ENCODE peak calls at places on chromosomes 6 and 20, in seven cellular contexts. One of them, this sample, is unnamed.

GRCh38 chr20:36367907-36368306 is 61.8 kb downstream of the DLGAP4 start:
- DNase-seq in epithelial cell of esophagus: no peak
- DNase-seq in lower lobe of right lung: no peak
- DNase-seq in Calu3: no peak
- DNase-seq in fibroblast of lung: no peak
- DNase-seq in cardiac fibroblast: no peak
- DNase-seq in endothelial cell: no peak
- DNase-seq in this sample: no peak

GRCh38 chr20:31551163-31551562 is 36.9 kb downstream of the HM13 start:
- DNase-seq in epithelial cell of esophagus: no peak
- DNase-seq in lower lobe of right lung: no peak
- DNase-seq in Calu3: no peak
- DNase-seq in fibroblast of lung: no peak
- DNase-seq in cardiac fibroblast: no peak
- DNase-seq in endothelial cell: no peak
- DNase-seq in this sample: no peak

GRCh38 chr6:104595315-104595820 is 264.4 kb downstream of the HACE1 start:
- DNase-seq in epithelial cell of esophagus: no peak
- DNase-seq in lower lobe of right lung: no peak
- DNase-seq in Calu3: no peak
- DNase-seq in fibroblast of lung: peak; percentile 50
- DNase-seq in cardiac fibroblast: no peak
- DNase-seq in endothelial cell: no peak
- DNase-seq in this sample: no peak

GRCh38 chr20:62342910-62343309 is 24.2 kb downstream of the LAMA5 start:
- DNase-seq in epithelial cell of esophagus: no peak
- DNase-seq in lower lobe of right lung: no peak
- DNase-seq in Calu3: no peak
- DNase-seq in fibroblast of lung: no peak
- DNase-seq in cardiac fibroblast: no peak
- DNase-seq in endothelial cell: no peak
- DNase-seq in this sample: no peak

GRCh38 chr6:110476046-110476849 is at the start of gene SLC22A16:
- DNase-seq in epithelial cell of esophagus: no peak
- DNase-seq in lower lobe of right lung: peak; percentile 62
- DNase-seq in Calu3: no peak
- DNase-seq in fibroblast of lung: no peak
- DNase-seq in cardiac fibroblast: peak; percentile 23
- DNase-seq in endothelial cell: peak; percentile 17
- DNase-seq in this sample: no peak

GRCh38 chr20:21294755-21295154 is 8.4 kb upstream of the XRN2 start:
- DNase-seq in epithelial cell of esophagus: no peak
- DNase-seq in lower lobe of right lung: no peak
- DNase-seq in Calu3: no peak
- DNase-seq in fibroblast of lung: no peak
- DNase-seq in cardiac fibroblast: no peak
- DNase-seq in endothelial cell: no peak
- DNase-seq in this sample: no peak

GRCh38 chr20:50169329-50169823 is 15.9 kb upstream of the PEDS1 start:
- DNase-seq in epithelial cell of esophagus: peak; percentile 76
- DNase-seq in lower lobe of right lung: peak; percentile 79
- DNase-seq in Calu3: peak; percentile 91
- DNase-seq in fibroblast of lung: peak; percentile 57
- DNase-seq in cardiac fibroblast: peak; percentile 85
- DNase-seq in endothelial cell: peak; percentile 83
- DNase-seq in this sample: peak; percentile 60

GRCh38 chr6:129686941-129687627 is 22.9 kb downstream of the ARHGAP18 start:
- DNase-seq in epithelial cell of esophagus: peak; percentile 84
- DNase-seq in lower lobe of right lung: no peak
- DNase-seq in Calu3: no peak
- DNase-seq in fibroblast of lung: peak; percentile 72
- DNase-seq in cardiac fibroblast: peak; percentile 72
- DNase-seq in endothelial cell: no peak
- DNase-seq in this sample: no peak

GRCh38 chr20:325889-326644 is 715 bp downstream of the SOX12 start:
- DNase-seq in epithelial cell of esophagus: peak; percentile 69
- DNase-seq in lower lobe of right lung: peak; percentile 80
- DNase-seq in Calu3: peak; percentile 55
- DNase-seq in fibroblast of lung: peak; percentile 69
- DNase-seq in cardiac fibroblast: peak; percentile 72
- DNase-seq in endothelial cell: peak; percentile 67
- DNase-seq in this sample: peak; percentile 55

GRCh38 chr6:111789593-111789992 is 83.7 kb downstream of the FYN start:
- DNase-seq in epithelial cell of esophagus: no peak
- DNase-seq in lower lobe of right lung: no peak
- DNase-seq in Calu3: no peak
- DNase-seq in fibroblast of lung: peak; percentile 38
- DNase-seq in cardiac fibroblast: peak; percentile 73
- DNase-seq in endothelial cell: no peak
- DNase-seq in this sample: no peak

GRCh38 chr20:58072695-58073671 is 155.5 kb downstream of the ANKRD60 start:
- DNase-seq in epithelial cell of esophagus: no peak
- DNase-seq in lower lobe of right lung: no peak
- DNase-seq in Calu3: no peak
- DNase-seq in fibroblast of lung: no peak
- DNase-seq in cardiac fibroblast: no peak
- DNase-seq in endothelial cell: no peak
- DNase-seq in this sample: no peak

GRCh38 chr20:10603971-10604864 is 69.6 kb downstream of the JAG1 start:
- DNase-seq in epithelial cell of esophagus: peak; percentile 83
- DNase-seq in lower lobe of right lung: no peak
- DNase-seq in Calu3: peak; percentile 23
- DNase-seq in fibroblast of lung: peak; percentile 93
- DNase-seq in cardiac fibroblast: peak; percentile 89
- DNase-seq in endothelial cell: no peak
- DNase-seq in this sample: no peak

DNA sequence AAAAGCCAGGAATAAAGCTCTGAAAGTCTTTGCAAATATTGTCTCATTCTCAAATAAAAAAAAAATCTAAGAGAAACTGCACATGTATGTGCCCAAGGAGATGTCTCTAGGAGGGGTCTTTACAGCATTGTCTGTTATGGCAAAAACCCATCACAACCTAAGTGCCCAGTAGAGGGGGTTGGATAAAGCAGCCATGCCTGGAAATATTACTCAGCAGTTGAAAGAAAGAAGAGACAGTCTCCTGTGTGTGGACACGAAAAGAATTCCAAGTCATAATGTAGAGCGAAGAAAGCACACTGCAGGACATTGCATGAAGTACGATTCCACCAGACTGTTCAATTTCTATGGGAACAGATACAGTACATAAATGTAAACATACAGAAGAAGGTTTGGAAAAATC is 7.3 kb upstream of the TGM2 start:
- DNase-seq in epithelial cell of esophagus: peak; percentile 41
- DNase-seq in lower lobe of right lung: no peak
- DNase-seq in Calu3: no peak
- DNase-seq in fibroblast of lung: peak; percentile 65
- DNase-seq in cardiac fibroblast: peak; percentile 45
- DNase-seq in endothelial cell: no peak
- DNase-seq in this sample: no peak
- TF ChIP-seq CTCF in epithelial cell of esophagus: peak; percentile 22
- TF ChIP-seq CTCF in lower lobe of right lung: no peak
- TF ChIP-seq CTCF in Calu3: peak; percentile 45
- TF ChIP-seq CTCF in fibroblast of lung: peak; percentile 26
- TF ChIP-seq CTCF in cardiac fibroblast: peak; percentile 38
- TF ChIP-seq CTCF in endothelial cell: no peak
- TF ChIP-seq CTCF in this sample: no peak

GRCh38 chr6:15288856-15289255 is 43.0 kb downstream of the JARID2 start:
- DNase-seq in epithelial cell of esophagus: no peak
- DNase-seq in lower lobe of right lung: no peak
- DNase-seq in Calu3: no peak
- DNase-seq in fibroblast of lung: no peak
- DNase-seq in cardiac fibroblast: no peak
- DNase-seq in endothelial cell: no peak
- DNase-seq in this sample: no peak

GRCh38 chr6:15283986-15284361 is 38.1 kb downstream of the JARID2 start:
- DNase-seq in epithelial cell of esophagus: no peak
- DNase-seq in lower lobe of right lung: no peak
- DNase-seq in Calu3: no peak
- DNase-seq in fibroblast of lung: peak; percentile 68
- DNase-seq in cardiac fibroblast: peak; percentile 40
- DNase-seq in endothelial cell: no peak
- DNase-seq in this sample: no peak

GRCh38 chr6:15287670-15288069 is 41.8 kb downstream of the JARID2 start:
- DNase-seq in epithelial cell of esophagus: no peak
- DNase-seq in lower lobe of right lung: no peak
- DNase-seq in Calu3: no peak
- DNase-seq in fibroblast of lung: no peak
- DNase-seq in cardiac fibroblast: no peak
- DNase-seq in endothelial cell: no peak
- DNase-seq in this sample: no peak

GRCh38 chr6:15282334-15282733 is 36.5 kb downstream of the JARID2 start:
- DNase-seq in epithelial cell of esophagus: no peak
- DNase-seq in lower lobe of right lung: no peak
- DNase-seq in Calu3: no peak
- DNase-seq in fibroblast of lung: no peak
- DNase-seq in cardiac fibroblast: no peak
- DNase-seq in endothelial cell: no peak
- DNase-seq in this sample: no peak

DNA sequence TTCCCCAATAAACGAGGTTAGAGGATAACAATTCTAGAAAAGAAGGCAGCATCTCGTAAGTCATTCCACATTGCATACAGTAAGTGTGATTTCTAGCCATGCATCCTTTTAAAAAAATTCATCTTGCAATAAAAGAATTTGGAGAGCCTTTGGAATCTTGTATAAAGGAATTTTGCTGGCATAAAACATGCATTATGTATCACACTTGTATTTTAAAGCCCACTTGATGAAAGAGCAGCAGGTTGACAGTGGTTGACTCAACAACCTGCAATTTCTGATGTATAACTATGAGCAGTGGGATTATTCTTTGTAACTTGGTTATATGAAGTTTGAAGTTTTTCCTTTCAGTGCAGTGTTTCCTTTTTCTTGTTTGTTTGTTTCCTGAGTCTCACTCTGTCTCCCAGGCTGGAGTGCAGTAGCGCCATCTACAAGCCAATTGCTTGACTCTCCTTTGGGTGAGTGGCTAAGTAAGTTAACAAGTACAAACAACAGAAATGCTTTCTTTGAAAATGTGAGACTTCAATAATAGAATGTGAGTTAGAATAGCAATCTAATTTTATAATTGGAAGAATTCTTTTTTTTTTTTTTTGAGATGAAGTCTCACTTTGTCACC is 39.9 kb downstream of the JARID2 start:
- DNase-seq in epithelial cell of esophagus: no peak
- DNase-seq in lower lobe of right lung: no peak
- DNase-seq in Calu3: no peak
- DNase-seq in fibroblast of lung: peak; percentile 79
- DNase-seq in cardiac fibroblast: no peak
- DNase-seq in endothelial cell: no peak
- DNase-seq in this sample: no peak
- TF ChIP-seq CTCF in epithelial cell of esophagus: no peak
- TF ChIP-seq CTCF in lower lobe of right lung: no peak
- TF ChIP-seq CTCF in Calu3: no peak
- TF ChIP-seq CTCF in fibroblast of lung: no peak
- TF ChIP-seq CTCF in cardiac fibroblast: peak; percentile 10
- TF ChIP-seq CTCF in endothelial cell: no peak
- TF ChIP-seq CTCF in this sample: no peak

GRCh38 chr20:49043000-49043399 is 3.1 kb upstream of the CSE1L start:
- DNase-seq in epithelial cell of esophagus: peak; percentile 77
- DNase-seq in lower lobe of right lung: no peak
- DNase-seq in Calu3: no peak
- DNase-seq in fibroblast of lung: no peak
- DNase-seq in cardiac fibroblast: no peak
- DNase-seq in endothelial cell: no peak
- DNase-seq in this sample: no peak

GRCh38 chr20:49045440-49046086 is 549 bp upstream of the CSE1L start:
- DNase-seq in epithelial cell of esophagus: no peak
- DNase-seq in lower lobe of right lung: peak; percentile 68
- DNase-seq in Calu3: no peak
- DNase-seq in fibroblast of lung: no peak
- DNase-seq in cardiac fibroblast: peak; percentile 9
- DNase-seq in endothelial cell: peak; percentile 25
- DNase-seq in this sample: no peak

DNA sequence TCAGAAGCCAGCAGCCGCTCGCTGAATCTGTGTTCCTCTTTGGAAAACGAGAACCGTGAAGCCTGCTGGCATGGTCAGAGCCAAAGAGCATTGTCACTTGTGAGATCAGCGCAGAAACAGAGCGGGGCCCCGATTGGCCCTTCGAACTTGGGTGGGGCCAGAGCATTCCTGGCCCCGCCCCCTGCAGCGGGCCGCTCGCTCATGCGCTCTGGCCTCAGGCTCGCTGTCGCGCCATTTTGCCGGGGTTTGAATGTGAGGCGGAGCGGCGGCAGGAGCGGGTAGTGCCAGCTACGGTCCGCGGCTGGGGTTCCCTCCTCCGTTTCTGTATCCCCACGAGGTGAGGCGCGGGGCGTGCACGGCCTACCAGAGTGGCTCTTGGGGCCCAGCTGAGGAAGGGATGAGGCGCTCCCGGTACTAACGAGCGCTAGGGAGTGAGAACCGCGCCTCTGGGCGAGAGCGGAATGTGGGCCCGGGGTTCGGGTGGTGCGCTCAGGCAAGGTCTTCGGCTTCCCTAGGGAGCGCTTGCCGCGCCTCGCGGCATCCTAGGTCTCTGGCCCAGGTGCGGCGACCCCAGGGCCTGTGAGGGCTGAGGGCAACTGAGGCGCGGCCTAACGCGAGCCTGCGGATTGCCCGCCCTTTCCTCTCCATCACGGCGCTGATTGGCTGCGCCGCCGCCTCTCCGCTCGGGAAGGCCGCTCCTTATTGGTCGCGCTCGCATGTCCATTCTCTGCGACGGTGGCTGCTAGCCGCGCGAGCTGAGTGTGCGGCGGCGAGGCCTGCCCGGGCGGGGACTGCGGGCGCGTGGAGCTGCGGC is at the start of gene CSE1L:
- DNase-seq in epithelial cell of esophagus: peak; percentile 96
- DNase-seq in lower lobe of right lung: peak; percentile 96
- DNase-seq in Calu3: peak; percentile 98
- DNase-seq in fibroblast of lung: peak; percentile 91
- DNase-seq in cardiac fibroblast: peak; percentile 97
- DNase-seq in endothelial cell: peak; percentile 97
- DNase-seq in this sample: peak; percentile 90
- TF ChIP-seq CTCF in epithelial cell of esophagus: peak; percentile 14
- TF ChIP-seq CTCF in lower lobe of right lung: no peak
- TF ChIP-seq CTCF in Calu3: no peak
- TF ChIP-seq CTCF in fibroblast of lung: no peak
- TF ChIP-seq CTCF in cardiac fibroblast: no peak
- TF ChIP-seq CTCF in endothelial cell: no peak
- TF ChIP-seq CTCF in this sample: peak; percentile 21

GRCh38 chr6:156849806-156850205 is 72.6 kb downstream of the ARID1B start:
- DNase-seq in epithelial cell of esophagus: no peak
- DNase-seq in lower lobe of right lung: no peak
- DNase-seq in Calu3: no peak
- DNase-seq in fibroblast of lung: no peak
- DNase-seq in cardiac fibroblast: no peak
- DNase-seq in endothelial cell: no peak
- DNase-seq in this sample: no peak
- TF ChIP-seq CTCF in epithelial cell of esophagus: no peak
- TF ChIP-seq CTCF in lower lobe of right lung: no peak
- TF ChIP-seq CTCF in Calu3: no peak
- TF ChIP-seq CTCF in fibroblast of lung: no peak
- TF ChIP-seq CTCF in cardiac fibroblast: no peak
- TF ChIP-seq CTCF in endothelial cell: no peak
- TF ChIP-seq CTCF in this sample: no peak

This sample was measured in progenitor cell of endocrine pancreas.